ENCODE peak calls at places on chromosomes 4 and X, in five cellular contexts. W is H7, R is upper lobe of right lung, F is lower lobe of right lung, L is tibial artery. K is an unnamed sample.

GRCh38 chr4:835148-836002 is 9.4 kb upstream of the CPLX1 start:
- DNase-seq in W (peak; percentile 62), F (peak; percentile 57), R (peak; percentile 74), L (no peak), K (no peak)

GRCh38 chrX:24294619-24295018 is 19.2 kb downstream of the SUPT20HL2 start:
- DNase-seq in W (no peak), L (no peak), F (no peak), R (no peak), K (no peak)

GRCh38 chr4:72895408-72895807 is 174.1 kb downstream of the COX18 start:
- DNase-seq in W (peak; percentile 29), L (no peak), R (no peak), F (no peak), K (no peak)

GRCh38 chr4:84852081-84852480 is 114.4 kb downstream of the WDFY3 start:
- DNase-seq in F (no peak), L (no peak), W (no peak), R (no peak), K (no peak)

GRCh38 chr4:151922811-151923210 is 162.0 kb upstream of the GATB start:
- DNase-seq in L (no peak), F (no peak), W (no peak), R (no peak), K (no peak)

GRCh38 chrX:70479970-70480659 is 35.5 kb downstream of the DLG3 start:
- DNase-seq in F (no peak), W (no peak), R (no peak), L (no peak), K (no peak)

GRCh38 chr4:83651846-83652245 is 115.9 kb downstream of the GPAT3 start:
- DNase-seq in F (no peak), W (no peak), L (no peak), R (no peak), K (no peak)

GRCh38 chr4:47167391-47167790 is 136.0 kb downstream of the GABRB1 start:
- DNase-seq in R (no peak), F (no peak), W (no peak), L (no peak), K (no peak)

GRCh38 chr4:95625020-95625419 is 76.2 kb upstream of the UNC5C start:
- DNase-seq in W (no peak), F (no peak), L (no peak), R (no peak), K (no peak)

GRCh38 chr4:89741768-89742167 is 95.2 kb downstream of the SNCA start:
- DNase-seq in W (no peak), R (no peak), L (no peak), F (no peak), K (no peak)

GRCh38 chr4:23932935-23933334 is 43.1 kb upstream of the PPARGC1A start:
- DNase-seq in F (no peak), L (no peak), W (peak; percentile 13), R (no peak), K (no peak)

GRCh38 chrX:40729923-40730584 is 5.3 kb downstream of the MED14 start:
- DNase-seq in F (no peak), R (no peak), L (no peak), W (no peak), K (no peak)

GRCh38 chrX:132435222-132435621 is 53.6 kb downstream of the MBNL3 start:
- DNase-seq in R (no peak), L (no peak), F (no peak), W (no peak), K (no peak)

GRCh38 chr4:132910226-132910748 is 238.8 kb upstream of the PCDH10 start:
- DNase-seq in F (no peak), R (no peak), W (no peak), L (no peak), K (no peak)